ENCODE peak calls at places on chromosomes 7 and 10, in eight cellular contexts. One of them, this sample, is unnamed.
A peak's percentile ranks its signal among the peaks of the same experiment; 100 is the strongest.

GRCh38 chr10:14971867-14972448 is 12.8 kb downstream of the MEIG1 start:
- DNase-seq in activated T-cell treated with anti-CD3 and anti-CD28 coated beads for 24 hours: peak; percentile 22
- DNase-seq in neural progenitor cell: peak; percentile 39
- DNase-seq in NAMALWA: peak; percentile 70
- DNase-seq in cardiac fibroblast: peak; percentile 34
- DNase-seq in activated CD8-positive, alpha-beta memory T cell treated with anti-CD3 and anti-CD28 coated beads, Interleukin-2, amount 50 U/mL, for 4 hours: peak; percentile 51
- DNase-seq in right cardiac atrium: peak; percentile 25
- DNase-seq in AG08396: no peak
- DNase-seq in this sample: no peak

GRCh38 chr7:151306374-151306773 is 35.2 kb upstream of the NUB1 start:
- DNase-seq in activated T-cell treated with anti-CD3 and anti-CD28 coated beads for 24 hours: no peak
- DNase-seq in neural progenitor cell: no peak
- DNase-seq in NAMALWA: no peak
- DNase-seq in cardiac fibroblast: no peak
- DNase-seq in activated CD8-positive, alpha-beta memory T cell treated with anti-CD3 and anti-CD28 coated beads, Interleukin-2, amount 50 U/mL, for 4 hours: no peak
- DNase-seq in right cardiac atrium: no peak
- DNase-seq in AG08396: no peak
- DNase-seq in this sample: no peak

GRCh38 chr10:71268247-71268691 is 50.8 kb upstream of the SLC29A3 start:
- DNase-seq in activated T-cell treated with anti-CD3 and anti-CD28 coated beads for 24 hours: no peak
- DNase-seq in neural progenitor cell: peak; percentile 64
- DNase-seq in NAMALWA: no peak
- DNase-seq in cardiac fibroblast: peak; percentile 53
- DNase-seq in activated CD8-positive, alpha-beta memory T cell treated with anti-CD3 and anti-CD28 coated beads, Interleukin-2, amount 50 U/mL, for 4 hours: no peak
- DNase-seq in right cardiac atrium: peak; percentile 59
- DNase-seq in AG08396: peak; percentile 71
- DNase-seq in this sample: no peak

GRCh38 chr7:78143661-78144060 is 345.1 kb downstream of the PHTF2 start:
- DNase-seq in activated T-cell treated with anti-CD3 and anti-CD28 coated beads for 24 hours: no peak
- DNase-seq in neural progenitor cell: no peak
- DNase-seq in NAMALWA: no peak
- DNase-seq in cardiac fibroblast: no peak
- DNase-seq in activated CD8-positive, alpha-beta memory T cell treated with anti-CD3 and anti-CD28 coated beads, Interleukin-2, amount 50 U/mL, for 4 hours: no peak
- DNase-seq in right cardiac atrium: no peak
- DNase-seq in AG08396: no peak
- DNase-seq in this sample: no peak

GRCh38 chr7:45646207-45646821 is 72.1 kb downstream of the ADCY1 start:
- DNase-seq in activated T-cell treated with anti-CD3 and anti-CD28 coated beads for 24 hours: no peak
- DNase-seq in neural progenitor cell: no peak
- DNase-seq in NAMALWA: no peak
- DNase-seq in cardiac fibroblast: no peak
- DNase-seq in activated CD8-positive, alpha-beta memory T cell treated with anti-CD3 and anti-CD28 coated beads, Interleukin-2, amount 50 U/mL, for 4 hours: no peak
- DNase-seq in right cardiac atrium: no peak
- DNase-seq in AG08396: no peak
- DNase-seq in this sample: peak; percentile 64

GRCh38 chr7:123580406-123581161 is 21.0 kb upstream of the ASB15 start:
- DNase-seq in activated T-cell treated with anti-CD3 and anti-CD28 coated beads for 24 hours: no peak
- DNase-seq in neural progenitor cell: peak; percentile 67
- DNase-seq in NAMALWA: peak; percentile 76
- DNase-seq in cardiac fibroblast: peak; percentile 74
- DNase-seq in activated CD8-positive, alpha-beta memory T cell treated with anti-CD3 and anti-CD28 coated beads, Interleukin-2, amount 50 U/mL, for 4 hours: no peak
- DNase-seq in right cardiac atrium: no peak
- DNase-seq in AG08396: peak; percentile 32
- DNase-seq in this sample: no peak

GRCh38 chr7:30779574-30779973 is 8.4 kb downstream of the MINDY4 start:
- DNase-seq in activated T-cell treated with anti-CD3 and anti-CD28 coated beads for 24 hours: no peak
- DNase-seq in neural progenitor cell: no peak
- DNase-seq in NAMALWA: no peak
- DNase-seq in cardiac fibroblast: no peak
- DNase-seq in activated CD8-positive, alpha-beta memory T cell treated with anti-CD3 and anti-CD28 coated beads, Interleukin-2, amount 50 U/mL, for 4 hours: no peak
- DNase-seq in right cardiac atrium: no peak
- DNase-seq in AG08396: no peak
- DNase-seq in this sample: no peak

GRCh38 chr10:15744217-15744865 is 24.6 kb upstream of the ITGA8 start:
- DNase-seq in activated T-cell treated with anti-CD3 and anti-CD28 coated beads for 24 hours: peak; percentile 28
- DNase-seq in neural progenitor cell: peak; percentile 85
- DNase-seq in NAMALWA: peak; percentile 71
- DNase-seq in cardiac fibroblast: peak; percentile 75
- DNase-seq in activated CD8-positive, alpha-beta memory T cell treated with anti-CD3 and anti-CD28 coated beads, Interleukin-2, amount 50 U/mL, for 4 hours: no peak
- DNase-seq in right cardiac atrium: peak; percentile 40
- DNase-seq in AG08396: peak; percentile 51
- DNase-seq in this sample: no peak

GRCh38 chr7:114825423-114825951 is 96.4 kb upstream of the MDFIC start:
- DNase-seq in activated T-cell treated with anti-CD3 and anti-CD28 coated beads for 24 hours: peak; percentile 53
- DNase-seq in neural progenitor cell: peak; percentile 20
- DNase-seq in NAMALWA: peak; percentile 12
- DNase-seq in cardiac fibroblast: no peak
- DNase-seq in activated CD8-positive, alpha-beta memory T cell treated with anti-CD3 and anti-CD28 coated beads, Interleukin-2, amount 50 U/mL, for 4 hours: no peak
- DNase-seq in right cardiac atrium: no peak
- DNase-seq in AG08396: no peak
- DNase-seq in this sample: no peak

GRCh38 chr7:90595801-90596683 is at the start of gene CDK14:
- DNase-seq in activated T-cell treated with anti-CD3 and anti-CD28 coated beads for 24 hours: no peak
- DNase-seq in neural progenitor cell: peak; percentile 92
- DNase-seq in NAMALWA: peak; percentile 94
- DNase-seq in cardiac fibroblast: peak; percentile 72
- DNase-seq in activated CD8-positive, alpha-beta memory T cell treated with anti-CD3 and anti-CD28 coated beads, Interleukin-2, amount 50 U/mL, for 4 hours: no peak
- DNase-seq in right cardiac atrium: peak; percentile 82
- DNase-seq in AG08396: peak; percentile 89
- DNase-seq in this sample: peak; percentile 90

GRCh38 chr10:97333601-97334369 is 744 bp downstream of the FRAT2 start:
- DNase-seq in activated T-cell treated with anti-CD3 and anti-CD28 coated beads for 24 hours: no peak
- DNase-seq in neural progenitor cell: peak; percentile 61
- DNase-seq in NAMALWA: peak; percentile 68
- DNase-seq in cardiac fibroblast: peak; percentile 59
- DNase-seq in activated CD8-positive, alpha-beta memory T cell treated with anti-CD3 and anti-CD28 coated beads, Interleukin-2, amount 50 U/mL, for 4 hours: peak; percentile 28
- DNase-seq in right cardiac atrium: peak; percentile 50
- DNase-seq in AG08396: peak; percentile 49
- DNase-seq in this sample: no peak

GRCh38 chr10:22029450-22030236 is 26.1 kb upstream of the DNAJC1 start:
- DNase-seq in activated T-cell treated with anti-CD3 and anti-CD28 coated beads for 24 hours: no peak
- DNase-seq in neural progenitor cell: no peak
- DNase-seq in NAMALWA: no peak
- DNase-seq in cardiac fibroblast: no peak
- DNase-seq in activated CD8-positive, alpha-beta memory T cell treated with anti-CD3 and anti-CD28 coated beads, Interleukin-2, amount 50 U/mL, for 4 hours: no peak
- DNase-seq in right cardiac atrium: no peak
- DNase-seq in AG08396: no peak
- DNase-seq in this sample: no peak

GRCh38 chr10:104090597-104090996 is 4.9 kb upstream of the COL17A1 start:
- DNase-seq in activated T-cell treated with anti-CD3 and anti-CD28 coated beads for 24 hours: no peak
- DNase-seq in neural progenitor cell: no peak
- DNase-seq in NAMALWA: no peak
- DNase-seq in cardiac fibroblast: peak; percentile 25
- DNase-seq in activated CD8-positive, alpha-beta memory T cell treated with anti-CD3 and anti-CD28 coated beads, Interleukin-2, amount 50 U/mL, for 4 hours: no peak
- DNase-seq in right cardiac atrium: no peak
- DNase-seq in AG08396: no peak
- DNase-seq in this sample: no peak

GRCh38 chr7:14235056-14235455 is 245.6 kb upstream of the ETV1 start:
- DNase-seq in activated T-cell treated with anti-CD3 and anti-CD28 coated beads for 24 hours: no peak
- DNase-seq in neural progenitor cell: no peak
- DNase-seq in NAMALWA: no peak
- DNase-seq in cardiac fibroblast: no peak
- DNase-seq in activated CD8-positive, alpha-beta memory T cell treated with anti-CD3 and anti-CD28 coated beads, Interleukin-2, amount 50 U/mL, for 4 hours: no peak
- DNase-seq in right cardiac atrium: no peak
- DNase-seq in AG08396: no peak
- DNase-seq in this sample: no peak

GRCh38 chr10:87538092-87538795 is 33.6 kb downstream of the MINPP1 start:
- DNase-seq in activated T-cell treated with anti-CD3 and anti-CD28 coated beads for 24 hours: no peak
- DNase-seq in neural progenitor cell: peak; percentile 12
- DNase-seq in NAMALWA: no peak
- DNase-seq in cardiac fibroblast: no peak
- DNase-seq in activated CD8-positive, alpha-beta memory T cell treated with anti-CD3 and anti-CD28 coated beads, Interleukin-2, amount 50 U/mL, for 4 hours: no peak
- DNase-seq in right cardiac atrium: no peak
- DNase-seq in AG08396: no peak
- DNase-seq in this sample: no peak

GRCh38 chr10:46523119-46523880 is 33.2 kb downstream of the GPRIN2 start:
- DNase-seq in activated T-cell treated with anti-CD3 and anti-CD28 coated beads for 24 hours: no peak
- DNase-seq in neural progenitor cell: no peak
- DNase-seq in NAMALWA: no peak
- DNase-seq in cardiac fibroblast: peak; percentile 33
- DNase-seq in activated CD8-positive, alpha-beta memory T cell treated with anti-CD3 and anti-CD28 coated beads, Interleukin-2, amount 50 U/mL, for 4 hours: peak; percentile 11
- DNase-seq in right cardiac atrium: peak; percentile 16
- DNase-seq in AG08396: no peak
- DNase-seq in this sample: no peak

GRCh38 chr10:30047924-30048531 is 11.4 kb downstream of the JCAD start:
- DNase-seq in activated T-cell treated with anti-CD3 and anti-CD28 coated beads for 24 hours: no peak
- DNase-seq in neural progenitor cell: no peak
- DNase-seq in NAMALWA: no peak
- DNase-seq in cardiac fibroblast: no peak
- DNase-seq in activated CD8-positive, alpha-beta memory T cell treated with anti-CD3 and anti-CD28 coated beads, Interleukin-2, amount 50 U/mL, for 4 hours: no peak
- DNase-seq in right cardiac atrium: no peak
- DNase-seq in AG08396: no peak
- DNase-seq in this sample: no peak

GRCh38 chr10:12241810-12242529 is 46.0 kb downstream of the CDC123 start:
- DNase-seq in activated T-cell treated with anti-CD3 and anti-CD28 coated beads for 24 hours: peak; percentile 24
- DNase-seq in neural progenitor cell: no peak
- DNase-seq in NAMALWA: no peak
- DNase-seq in cardiac fibroblast: peak; percentile 33
- DNase-seq in activated CD8-positive, alpha-beta memory T cell treated with anti-CD3 and anti-CD28 coated beads, Interleukin-2, amount 50 U/mL, for 4 hours: no peak
- DNase-seq in right cardiac atrium: peak; percentile 55
- DNase-seq in AG08396: no peak
- DNase-seq in this sample: no peak

GRCh38 chr10:125014984-125015944 is 73.3 kb downstream of the ZRANB1 start:
- DNase-seq in activated T-cell treated with anti-CD3 and anti-CD28 coated beads for 24 hours: no peak
- DNase-seq in neural progenitor cell: no peak
- DNase-seq in NAMALWA: no peak
- DNase-seq in cardiac fibroblast: no peak
- DNase-seq in activated CD8-positive, alpha-beta memory T cell treated with anti-CD3 and anti-CD28 coated beads, Interleukin-2, amount 50 U/mL, for 4 hours: no peak
- DNase-seq in right cardiac atrium: peak; percentile 64
- DNase-seq in AG08396: peak; percentile 49
- DNase-seq in this sample: no peak

GRCh38 chr7:38694326-38694725 is 63.2 kb upstream of the AMPH start:
- DNase-seq in activated T-cell treated with anti-CD3 and anti-CD28 coated beads for 24 hours: no peak
- DNase-seq in neural progenitor cell: no peak
- DNase-seq in NAMALWA: no peak
- DNase-seq in cardiac fibroblast: no peak
- DNase-seq in activated CD8-positive, alpha-beta memory T cell treated with anti-CD3 and anti-CD28 coated beads, Interleukin-2, amount 50 U/mL, for 4 hours: no peak
- DNase-seq in right cardiac atrium: no peak
- DNase-seq in AG08396: no peak
- DNase-seq in this sample: no peak

GRCh38 chr10:123800821-123801220 is 90.8 kb downstream of the CPXM2 start:
- DNase-seq in activated T-cell treated with anti-CD3 and anti-CD28 coated beads for 24 hours: no peak
- DNase-seq in neural progenitor cell: no peak
- DNase-seq in NAMALWA: no peak
- DNase-seq in cardiac fibroblast: no peak
- DNase-seq in activated CD8-positive, alpha-beta memory T cell treated with anti-CD3 and anti-CD28 coated beads, Interleukin-2, amount 50 U/mL, for 4 hours: no peak
- DNase-seq in right cardiac atrium: no peak
- DNase-seq in AG08396: no peak
- DNase-seq in this sample: no peak

GRCh38 chr7:70506463-70506862 is 625.5 kb upstream of the GALNT17 start:
- DNase-seq in activated T-cell treated with anti-CD3 and anti-CD28 coated beads for 24 hours: no peak
- DNase-seq in neural progenitor cell: peak; percentile 58
- DNase-seq in NAMALWA: peak; percentile 37
- DNase-seq in cardiac fibroblast: no peak
- DNase-seq in activated CD8-positive, alpha-beta memory T cell treated with anti-CD3 and anti-CD28 coated beads, Interleukin-2, amount 50 U/mL, for 4 hours: no peak
- DNase-seq in right cardiac atrium: no peak
- DNase-seq in AG08396: no peak
- DNase-seq in this sample: no peak

GRCh38 chr7:158406364-158406763 is 181.3 kb downstream of the PTPRN2 start:
- DNase-seq in activated T-cell treated with anti-CD3 and anti-CD28 coated beads for 24 hours: no peak
- DNase-seq in neural progenitor cell: no peak
- DNase-seq in NAMALWA: no peak
- DNase-seq in cardiac fibroblast: no peak
- DNase-seq in activated CD8-positive, alpha-beta memory T cell treated with anti-CD3 and anti-CD28 coated beads, Interleukin-2, amount 50 U/mL, for 4 hours: no peak
- DNase-seq in right cardiac atrium: no peak
- DNase-seq in AG08396: no peak
- DNase-seq in this sample: no peak

GRCh38 chr7:44114586-44115310 is 8.6 kb downstream of the POLD2 start:
- DNase-seq in activated T-cell treated with anti-CD3 and anti-CD28 coated beads for 24 hours: no peak
- DNase-seq in neural progenitor cell: no peak
- DNase-seq in NAMALWA: no peak
- DNase-seq in cardiac fibroblast: no peak
- DNase-seq in activated CD8-positive, alpha-beta memory T cell treated with anti-CD3 and anti-CD28 coated beads, Interleukin-2, amount 50 U/mL, for 4 hours: no peak
- DNase-seq in right cardiac atrium: peak; percentile 55
- DNase-seq in AG08396: no peak
- DNase-seq in this sample: no peak